ENCODE peak calls at places on chromosomes 2 and 18, in four cellular contexts. S, X, T and V are unnamed samples.

GRCh38 chr2:239322414-239323086 is 78.3 kb downstream of the HDAC4 start:
- DNase-seq in T (no peak), X (no peak), S (no peak), V (no peak)

GRCh38 chr2:21317131-21317530 is 193.4 kb downstream of the TDRD15 start:
- DNase-seq in X (peak), S (peak), T (no peak), V (peak)

GRCh38 chr2:117691980-117692379 is 122.5 kb upstream of the DDX18 start:
- DNase-seq in X (no peak), T (no peak), S (no peak), V (no peak)

GRCh38 chr2:64141711-64142405 is 2.4 kb downstream of the PELI1 start:
- DNase-seq in S (no peak), T (no peak), X (no peak), V (no peak)

GRCh38 chr2:10284108-10284870 is 18.4 kb upstream of the HPCAL1 start:
- DNase-seq in X (no peak), S (no peak), T (no peak), V (no peak)

GRCh38 chr2:46256563-46257142 is 40.6 kb upstream of the EPAS1 start:
- DNase-seq in T (no peak), S (no peak), X (no peak), V (no peak)

GRCh38 chr2:49210191-49210590 is 55.9 kb upstream of the FSHR start:
- DNase-seq in S (no peak), T (no peak), X (no peak), V (no peak)

GRCh38 chr2:28469304-28469703 is 26.6 kb upstream of the PLB1 start:
- DNase-seq in S (no peak), T (no peak), X (no peak), V (no peak)

GRCh38 chr18:75545189-75545588 is 117.7 kb upstream of the SMIM21 start:
- DNase-seq in T (no peak), X (no peak), S (no peak), V (no peak)

GRCh38 chr18:48826271-48826670 is 124.5 kb downstream of the SMAD7 start:
- DNase-seq in T (no peak), X (no peak), S (no peak), V (no peak)

GRCh38 chr18:48827321-48828200 is 123.2 kb downstream of the SMAD7 start:
- DNase-seq in X (no peak), S (no peak), T (no peak), V (no peak)

GRCh38 chr18:48826806-48827205 is 124.0 kb downstream of the SMAD7 start:
- DNase-seq in S (no peak), T (no peak), X (no peak), V (no peak)

GRCh38 chr18:48825101-48825745 is 125.5 kb downstream of the SMAD7 start:
- DNase-seq in T (no peak), S (no peak), X (no peak), V (no peak)

DNA sequence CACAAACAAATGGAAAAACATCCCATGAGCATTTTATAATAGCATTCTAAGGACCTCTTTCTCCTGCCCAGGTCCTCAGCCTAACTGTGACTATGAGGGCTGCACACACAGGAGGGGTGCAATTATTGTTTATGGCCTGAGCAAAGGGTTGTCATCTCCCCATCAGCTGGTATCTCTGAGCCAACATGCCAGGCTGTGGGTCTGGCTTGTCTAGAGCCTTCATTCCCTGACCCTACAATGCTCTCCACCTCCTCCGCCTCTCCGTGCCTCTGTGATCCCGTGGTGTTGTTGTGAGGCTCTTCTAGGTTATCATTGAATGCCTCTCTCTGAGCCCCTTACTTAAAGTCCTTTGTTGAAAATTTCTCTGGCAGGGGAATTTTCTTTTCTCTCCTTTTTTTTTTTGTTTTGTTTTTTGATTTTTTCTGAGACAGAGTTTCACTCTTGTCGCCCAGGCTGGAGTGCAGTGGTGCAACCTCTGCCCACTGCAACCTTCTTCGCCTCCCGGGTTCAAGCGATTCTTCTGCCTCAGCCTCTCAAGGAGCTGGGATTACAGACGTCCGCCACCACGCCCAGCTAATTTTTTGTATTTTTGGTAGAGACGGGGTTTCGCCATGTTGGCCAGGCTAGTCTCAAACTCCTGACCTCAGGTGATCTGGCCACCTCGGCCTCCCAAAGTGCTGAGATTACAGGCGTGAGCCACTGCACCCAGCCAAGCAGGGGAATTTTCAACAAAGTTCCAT is 126.4 kb downstream of the SMAD7 start:
- DNase-seq in S (no peak), X (no peak), T (no peak), V (no peak)
- TF ChIP-seq SPI1 in S (no peak), X (no peak), T (no peak), V (no peak)

GRCh38 chr2:173101687-173102086 is 26.0 kb downstream of the MAP3K20 start:
- DNase-seq in T (peak), S (no peak), X (no peak), V (no peak)
- TF ChIP-seq POLR2AphosphoS5 in T (no peak), S (no peak), X (no peak), V (no peak)

GRCh38 chr2:1864301-1864980 is 120.1 kb upstream of the PXDN start:
- DNase-seq in X (no peak), S (no peak), T (no peak), V (no peak)
- TF ChIP-seq SPI1 in X (no peak), S (no peak), T (no peak), V (no peak)

DNA sequence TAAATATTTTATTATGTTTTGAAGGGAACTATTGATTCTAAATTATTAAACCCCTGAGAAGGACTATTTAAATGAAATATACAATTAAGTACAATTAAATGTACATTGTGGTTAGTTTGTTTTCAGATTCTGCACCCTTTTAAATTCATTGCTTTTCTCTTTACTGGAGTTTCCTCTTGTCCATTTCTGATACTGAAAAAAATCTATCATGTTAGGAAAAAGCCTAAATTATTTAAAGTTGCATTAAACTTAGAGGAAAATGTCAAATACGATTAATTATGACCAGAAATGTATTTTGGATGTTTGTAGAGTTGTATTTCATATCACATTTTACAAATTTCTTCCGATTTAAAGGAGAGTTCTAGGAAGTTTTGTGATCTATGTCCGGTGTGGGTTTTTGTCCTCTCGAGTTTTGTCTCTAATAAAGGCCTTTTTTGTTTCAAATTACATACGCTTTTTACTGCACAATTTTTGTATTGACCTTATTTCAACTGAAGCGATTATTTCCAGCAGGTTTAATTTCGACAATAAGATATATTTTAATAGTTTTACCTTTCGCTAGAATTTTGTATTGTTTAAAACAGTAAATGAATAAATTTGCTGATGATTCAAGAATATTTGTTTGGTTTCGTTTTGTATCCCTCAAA is 3.2 kb upstream of the SATB2 start:
- DNase-seq in X (no peak), T (no peak), S (no peak), V (no peak)
- TF ChIP-seq POLR2AphosphoS5 in X (no peak), T (no peak), S (no peak), V (no peak)